ENCODE peak calls at places on chromosomes 5 and 9, in nine cellular contexts. Y is GM19239; G is ascending aorta; N is ovary; I is amygdala; O is natural killer cell; K is stromal cell of bone marrow; C is iris pigment epithelial cell; S is CD8-positive, alpha-beta memory T cell. D is an unnamed sample.

GRCh38 chr9:77927265-77927664 is 104.3 kb downstream of the GNAQ start:
- DNase-seq in Y (no peak), G (no peak), N (no peak), I (no peak), O (no peak), K (peak; percentile 40), C (peak; percentile 68), S (no peak), D (peak; percentile 18)

GRCh38 chr5:107104040-107104773 is 566.5 kb downstream of the EFNA5 start:
- DNase-seq in Y (no peak), G (no peak), N (peak; percentile 7), I (no peak), O (no peak), K (no peak), C (no peak), S (no peak), D (no peak)

GRCh38 chr5:134113908-134114875 is at the start of gene TCF7:
- DNase-seq in Y (peak; percentile 99), G (no peak), N (peak; percentile 78), I (peak; percentile 16), O (peak; percentile 67), K (peak; percentile 66), C (peak; percentile 75), S (peak; percentile 85), D (peak; percentile 23)

GRCh38 chr9:124452841-124453585 is 2.8 kb downstream of the ADGRD2 start:
- DNase-seq in Y (no peak), G (no peak), N (no peak), I (no peak), O (no peak), K (no peak), C (no peak), S (no peak), D (no peak)

GRCh38 chr9:136759436-136760325 is 1.6 kb upstream of the LCN8 start:
- DNase-seq in Y (no peak), G (no peak), N (no peak), I (no peak), O (no peak), K (no peak), C (no peak), S (no peak), D (no peak)

GRCh38 chr5:164741376-164741775 is 1236.0 kb downstream of the MAT2B start:
- DNase-seq in Y (no peak), G (no peak), N (no peak), I (no peak), O (no peak), K (no peak), C (no peak), S (no peak), D (no peak)

GRCh38 chr5:120304653-120305052 is 159.4 kb upstream of the PRR16 start:
- DNase-seq in Y (no peak), G (no peak), N (no peak), I (no peak), O (no peak), K (peak; percentile 62), C (peak; percentile 61), S (no peak), D (peak; percentile 52)

GRCh38 chr9:32875748-32876147 is 92.4 kb downstream of the TMEM215 start:
- DNase-seq in Y (no peak), G (no peak), N (no peak), I (no peak), O (no peak), K (no peak), C (no peak), S (no peak), D (no peak)

GRCh38 chr9:121949766-121950165 is 143.3 kb downstream of the TTLL11 start:
- DNase-seq in Y (no peak), G (no peak), N (no peak), I (no peak), O (no peak), K (no peak), C (no peak), S (no peak), D (no peak)

GRCh38 chr5:134902071-134902801 is 2.7 kb upstream of the PCBD2 start:
- DNase-seq in Y (no peak), G (no peak), N (no peak), I (no peak), O (no peak), K (no peak), C (no peak), S (no peak), D (no peak)

GRCh38 chr5:98755406-98755805 is 18.1 kb upstream of the RGMB start:
- DNase-seq in Y (no peak), G (no peak), N (no peak), I (no peak), O (no peak), K (peak; percentile 91), C (peak; percentile 70), S (no peak), D (no peak)

GRCh38 chr5:38557309-38557710 is 864 bp upstream of the LIFR start:
- DNase-seq in Y (no peak), G (no peak), N (no peak), I (no peak), O (no peak), K (no peak), C (no peak), S (no peak), D (no peak)

GRCh38 chr5:179183481-179183880 is 123.3 kb downstream of the ZNF354C start:
- DNase-seq in Y (no peak), G (no peak), N (no peak), I (no peak), O (no peak), K (no peak), C (no peak), S (no peak), D (no peak)

GRCh38 chr9:124270504-124271335 is 13.0 kb downstream of the NEK6 start:
- DNase-seq in Y (no peak), G (peak; percentile 54), N (no peak), I (no peak), O (no peak), K (no peak), C (no peak), S (no peak), D (no peak)

GRCh38 chr5:18252559-18252958 is 618.3 kb downstream of the TAF11L14 start:
- DNase-seq in Y (no peak), G (no peak), N (no peak), I (no peak), O (no peak), K (no peak), C (no peak), S (no peak), D (no peak)

GRCh38 chr9:137286980-137287383 is 9.5 kb downstream of the TOR4A start:
- DNase-seq in Y (no peak), G (no peak), N (no peak), I (no peak), O (no peak), K (no peak), C (peak; percentile 72), S (no peak), D (no peak)

GRCh38 chr9:27157086-27157485 is 48.1 kb downstream of the TEK start:
- DNase-seq in Y (no peak), G (no peak), N (no peak), I (no peak), O (no peak), K (no peak), C (no peak), S (no peak), D (peak; percentile 16)

GRCh38 chr5:119926301-119926700 is 296.9 kb downstream of the FAM170A start:
- DNase-seq in Y (no peak), G (no peak), N (no peak), I (no peak), O (no peak), K (no peak), C (no peak), S (no peak), D (no peak)

GRCh38 chr5:158100373-158100902 is 241.5 kb upstream of the CLINT1 start:
- DNase-seq in Y (no peak), G (no peak), N (no peak), I (no peak), O (no peak), K (no peak), C (no peak), S (no peak), D (no peak)

GRCh38 chr5:162637501-162637900 is 569.9 kb downstream of the GABRG2 start:
- DNase-seq in Y (no peak), G (no peak), N (no peak), I (no peak), O (no peak), K (no peak), C (no peak), S (no peak), D (no peak)